ENCODE peak calls at places on chromosomes 7 and 10, in nine cellular contexts. V is GM04504; H is D341Med; L is Daoy; U is NCI-H460; X is naive thymus-derived CD4-positive, alpha-beta T cell; C is neural progenitor cell; I is iPS-NIHi11; M is AG08395. F is an unnamed sample.

GRCh38 chr10:8513155-8514147 is 459.0 kb downstream of the GATA3 start:
- DNase-seq in H (no peak), I (peak), V (no peak), U (no peak), M (no peak), C (no peak), X (no peak), L (peak), F (no peak)

GRCh38 chr10:97372233-97372875 is 28.8 kb downstream of the RRP12 start:
- DNase-seq in C (no peak), L (no peak), I (no peak), U (no peak), X (no peak), H (no peak), M (no peak), V (no peak), F (no peak)

GRCh38 chr10:11176746-11177145 is 159.1 kb downstream of the CELF2 start:
- DNase-seq in U (no peak), H (no peak), C (no peak), M (no peak), V (no peak), X (no peak), L (no peak), I (no peak), F (no peak)

GRCh38 chr10:1425886-1426285 is 311.4 kb downstream of the ADARB2 start:
- DNase-seq in M (no peak), I (no peak), L (no peak), C (no peak), X (no peak), H (no peak), U (no peak), V (no peak), F (no peak)

GRCh38 chr7:3432916-3433315 is 131.9 kb downstream of the SDK1 start:
- DNase-seq in L (no peak), I (no peak), X (no peak), H (no peak), U (no peak), M (no peak), V (no peak), C (no peak), F (no peak)

GRCh38 chr10:73920084-73920483 is 9.2 kb downstream of the PLAU start:
- DNase-seq in C (no peak), M (peak), I (no peak), X (no peak), L (peak), V (no peak), H (no peak), U (no peak), F (peak)

GRCh38 chr10:13961096-13961495 is 369.6 kb downstream of the FRMD4A start:
- DNase-seq in I (no peak), H (no peak), X (no peak), V (peak), L (peak), M (peak), C (no peak), U (no peak), F (peak)

GRCh38 chr7:453597-454306 is 65.9 kb downstream of the PDGFA start:
- DNase-seq in L (no peak), U (no peak), X (no peak), H (no peak), V (no peak), M (no peak), I (no peak), C (no peak), F (no peak)

GRCh38 chr7:43721193-43721806 is 8.0 kb downstream of the COA1 start:
- DNase-seq in M (peak), U (peak), I (no peak), L (peak), H (peak), V (peak), C (peak), X (peak), F (peak)

GRCh38 chr7:121102619-121103018 is 114.1 kb downstream of the CPED1 start:
- DNase-seq in M (no peak), V (no peak), X (no peak), L (no peak), I (peak), C (peak), U (no peak), H (no peak), F (no peak)

GRCh38 chr7:95209276-95209675 is 115.1 kb downstream of the PON1 start:
- DNase-seq in U (no peak), L (no peak), I (no peak), C (no peak), V (no peak), H (no peak), X (no peak), M (no peak), F (no peak)

GRCh38 chr7:33062023-33062781 is at the start of gene NT5C3A:
- DNase-seq in H (peak), U (peak), M (peak), V (no peak), L (peak), X (peak), I (peak), C (peak), F (no peak)

GRCh38 chr10:88769384-88769783 is 9.6 kb downstream of the LIPN start:
- DNase-seq in L (no peak), H (no peak), X (no peak), M (no peak), V (no peak), I (no peak), C (no peak), U (no peak), F (no peak)

GRCh38 chr7:11787534-11787933 is 44.5 kb downstream of the THSD7A start:
- DNase-seq in I (no peak), X (no peak), V (no peak), C (no peak), M (no peak), L (no peak), U (no peak), H (no peak), F (no peak)

GRCh38 chr7:83439021-83439420 is 209.9 kb downstream of the SEMA3E start:
- DNase-seq in C (no peak), L (no peak), V (no peak), M (no peak), X (no peak), I (no peak), H (no peak), U (no peak), F (no peak)

GRCh38 chr7:80795174-80795573 is 123.7 kb downstream of the SEMA3C start:
- DNase-seq in H (no peak), U (no peak), X (no peak), V (peak), L (no peak), M (peak), C (no peak), I (no peak), F (peak)

GRCh38 chr10:3094565-3095168 is 27.3 kb downstream of the PFKP start:
- DNase-seq in I (no peak), L (no peak), M (no peak), H (no peak), V (no peak), X (no peak), C (peak), U (no peak), F (no peak)

GRCh38 chr10:117860823-117861222 is 185.9 kb downstream of the RAB11FIP2 start:
- DNase-seq in C (peak), H (no peak), X (no peak), I (peak), L (no peak), M (peak), V (no peak), U (peak), F (peak)

GRCh38 chr10:126161691-126162090 is 226.6 kb downstream of the ADAM12 start:
- DNase-seq in L (no peak), M (no peak), I (no peak), V (no peak), U (no peak), H (no peak), C (no peak), X (no peak), F (no peak)

GRCh38 chr7:147861058-147861716 is 729.4 kb upstream of the C7orf33 start:
- DNase-seq in U (no peak), X (no peak), C (no peak), V (peak), H (no peak), I (no peak), M (no peak), L (no peak), F (no peak)

GRCh38 chr7:14905764-14906163 is 3.2 kb upstream of the DGKB start:
- DNase-seq in I (no peak), X (no peak), U (no peak), C (no peak), M (no peak), V (no peak), L (no peak), H (no peak), F (no peak)

GRCh38 chr7:6209340-6209739 is 63.1 kb downstream of the CYTH3 start:
- DNase-seq in H (no peak), V (no peak), L (no peak), U (no peak), I (no peak), X (no peak), C (no peak), M (no peak), F (no peak)

GRCh38 chr10:127982601-127983000 is 75.7 kb downstream of the PTPRE start:
- DNase-seq in V (no peak), X (no peak), I (no peak), U (no peak), L (no peak), M (no peak), H (no peak), C (no peak), F (no peak)

GRCh38 chr7:28160551-28160991 is 20.0 kb downstream of the JAZF1 start:
- DNase-seq in C (no peak), U (no peak), V (no peak), X (no peak), L (peak), M (peak), I (no peak), H (no peak), F (no peak)

GRCh38 chr7:70712942-70713341 is 419.0 kb upstream of the GALNT17 start:
- DNase-seq in U (no peak), V (no peak), I (no peak), H (no peak), X (no peak), M (no peak), L (no peak), C (no peak), F (no peak)

GRCh38 chr10:82429302-82429701 is 554.3 kb downstream of the NRG3 start:
- DNase-seq in H (no peak), X (no peak), L (no peak), U (no peak), C (no peak), M (no peak), I (no peak), V (no peak), F (no peak)

GRCh38 chr10:35780970-35781642 is 139.0 kb upstream of the FZD8 start:
- DNase-seq in X (no peak), M (no peak), I (no peak), L (no peak), C (no peak), U (no peak), V (no peak), H (no peak), F (no peak)

GRCh38 chr10:69246581-69247312 is 26.6 kb downstream of the HKDC1 start:
- DNase-seq in X (no peak), V (no peak), C (no peak), I (no peak), H (no peak), L (no peak), U (no peak), M (no peak), F (no peak)

F was measured in fibroblast of the conjunctiva.